ENCODE peak calls at places on chromosomes 2 and 18, in nine cellular contexts. W is GM23248, I is neural progenitor cell, B is HCT116, S is OCI-LY7, N is GM23338, C is MM.1S, O is PC-3, Z is SK-N-SH. F is an unnamed sample.

GRCh38 chr2:236010920-236011685 is 157.1 kb downstream of the GBX2 start:
- DNase-seq in S (no peak), I (no peak), B (no peak), N (no peak), O (no peak), C (no peak), Z (no peak), W (no peak), F (no peak)

GRCh38 chr2:105388971-105389381 is 9.9 kb downstream of the FHL2 start:
- DNase-seq in Z (no peak), B (no peak), S (no peak), C (no peak), N (no peak), O (no peak), W (peak; percentile 85), I (no peak), F (no peak)

GRCh38 chr2:211133766-211134165 is 577.4 kb downstream of the CPS1 start:
- DNase-seq in W (no peak), B (no peak), Z (no peak), C (no peak), I (peak; percentile 7), S (no peak), O (peak; percentile 71), N (peak; percentile 6), F (no peak)

GRCh38 chr18:11849845-11850747 is 1.1 kb upstream of the CHMP1B start:
- DNase-seq in O (peak; percentile 94), N (peak; percentile 54), C (peak; percentile 34), W (peak; percentile 94), S (peak; percentile 31), Z (peak; percentile 39), I (peak; percentile 47), B (peak; percentile 68), F (peak; percentile 52)

GRCh38 chr2:102736174-102736606 is 25.6 kb upstream of the TMEM182 start:
- DNase-seq in B (no peak), I (peak; percentile 34), Z (peak; percentile 64), S (peak; percentile 30), W (peak; percentile 52), O (peak; percentile 29), N (no peak), C (peak; percentile 31), F (peak; percentile 53)

GRCh38 chr18:8288447-8289213 is 320.6 kb upstream of the RAB12 start:
- DNase-seq in O (no peak), B (no peak), Z (no peak), W (no peak), C (no peak), S (no peak), I (peak; percentile 9), N (no peak), F (no peak)

GRCh38 chr18:8717011-8717770 is 11.8 kb downstream of the MTCL1 start:
- DNase-seq in O (no peak), N (peak; percentile 84), I (peak; percentile 77), Z (no peak), W (no peak), S (no peak), B (no peak), C (no peak), F (no peak)

GRCh38 chr2:102603904-102604303 is 15.4 kb upstream of the SLC9A2 start:
- DNase-seq in O (peak; percentile 58), W (no peak), B (no peak), C (no peak), N (no peak), I (no peak), Z (no peak), S (no peak), F (no peak)

GRCh38 chr2:180559766-180560165 is 420.6 kb upstream of the UBE2E3 start:
- DNase-seq in N (no peak), C (no peak), Z (no peak), B (no peak), I (no peak), O (no peak), S (no peak), W (no peak), F (no peak)

GRCh38 chr2:147600223-147600622 is 244.6 kb upstream of the ACVR2A start:
- DNase-seq in C (no peak), Z (no peak), S (no peak), O (no peak), I (no peak), N (no peak), W (no peak), B (no peak), F (no peak)

GRCh38 chr2:151947524-151948165 is 119.4 kb upstream of the ARL5A start:
- DNase-seq in C (no peak), O (peak; percentile 25), I (no peak), B (no peak), S (no peak), W (peak; percentile 30), Z (no peak), N (no peak), F (no peak)

GRCh38 chr2:216081487-216082387 is at the start of the genes PECR and TMEM169:
- DNase-seq in O (peak; percentile 67), B (peak; percentile 23), W (peak; percentile 82), I (peak; percentile 93), C (peak; percentile 85), S (peak; percentile 58), N (peak; percentile 94), Z (peak; percentile 97), F (peak; percentile 86)

GRCh38 chr18:31624892-31625640 is 33.4 kb downstream of the TTR start:
- DNase-seq in W (no peak), S (no peak), N (no peak), Z (no peak), O (no peak), C (no peak), B (no peak), I (no peak), F (no peak)

GRCh38 chr18:35836932-35837331 is 135.5 kb upstream of the RMP24 start:
- DNase-seq in W (no peak), N (no peak), C (no peak), B (no peak), O (no peak), I (no peak), S (no peak), Z (no peak), F (no peak)

GRCh38 chr2:231028890-231029289 is 8.4 kb upstream of the C2orf72 start:
- DNase-seq in C (no peak), O (no peak), S (no peak), N (no peak), I (no peak), B (no peak), Z (no peak), W (no peak), F (no peak)

GRCh38 chr2:168705534-168706470 is 96.6 kb upstream of the NOSTRIN start:
- DNase-seq in C (peak; percentile 38), O (peak; percentile 51), N (peak; percentile 68), Z (no peak), W (peak; percentile 60), I (peak; percentile 38), B (no peak), S (peak; percentile 7), F (peak; percentile 31)

GRCh38 chr2:105761931-105762515 is 17.3 kb downstream of the NCK2 start:
- DNase-seq in B (no peak), C (no peak), O (no peak), I (peak; percentile 84), Z (peak; percentile 36), W (no peak), N (peak; percentile 93), S (no peak), F (no peak)

GRCh38 chr2:557635-558301 is 119.4 kb downstream of the TMEM18 start:
- DNase-seq in Z (peak; percentile 25), N (peak; percentile 36), I (no peak), B (no peak), C (no peak), W (no peak), O (no peak), S (no peak), F (no peak)

GRCh38 chr2:9336534-9337354 is 86.6 kb downstream of the ITGB1BP1 start:
- DNase-seq in N (no peak), O (peak; percentile 98), B (no peak), C (no peak), S (no peak), W (peak; percentile 87), Z (peak; percentile 84), I (no peak), F (peak; percentile 88)

GRCh38 chr2:221554769-221555510 is 17.2 kb downstream of the EPHA4 start:
- DNase-seq in N (peak; percentile 63), C (no peak), W (peak; percentile 77), O (no peak), B (no peak), Z (no peak), I (peak; percentile 42), S (peak; percentile 50), F (no peak)
- TF ChIP-seq EZH2phosphoT487 in N (no peak), C (no peak), W (no peak), O (no peak), B (no peak), Z (no peak), I (no peak), S (no peak), F (no peak)

GRCh38 chr2:158174495-158174894 is 72.8 kb downstream of the UPP2 start:
- DNase-seq in C (no peak), Z (no peak), N (no peak), S (no peak), I (no peak), W (no peak), O (no peak), B (no peak), F (no peak)

GRCh38 chr2:158174956-158175355 is 73.3 kb downstream of the UPP2 start:
- DNase-seq in W (no peak), I (no peak), C (no peak), Z (no peak), N (no peak), B (no peak), O (no peak), S (no peak), F (no peak)

GRCh38 chr2:158178646-158179045 is 77.0 kb downstream of the UPP2 start:
- DNase-seq in I (no peak), O (no peak), W (no peak), S (no peak), C (no peak), B (no peak), N (no peak), Z (peak; percentile 8), F (no peak)

DNA sequence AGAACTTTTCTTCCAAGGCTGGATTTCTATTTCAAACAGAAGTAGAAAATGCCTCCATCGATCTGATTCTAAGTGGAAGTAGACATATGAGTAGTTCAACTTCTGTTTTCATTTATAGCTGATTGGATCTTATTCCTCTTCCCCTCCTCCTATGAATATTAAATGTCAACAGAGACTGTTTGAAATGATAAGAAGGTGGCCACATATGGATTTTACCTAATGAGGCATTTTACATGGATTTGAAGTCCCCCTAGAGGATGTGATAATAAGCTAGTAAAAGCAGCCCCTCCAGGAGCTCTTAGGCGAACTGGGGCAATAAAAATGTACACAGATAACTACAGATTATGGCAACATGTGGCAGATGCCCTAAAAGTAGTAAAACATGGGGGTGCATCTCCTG is 71.0 kb downstream of the UPP2 start:
- DNase-seq in C (no peak), Z (peak; percentile 2), W (no peak), N (no peak), B (no peak), I (no peak), O (no peak), S (no peak), F (no peak)
- TF ChIP-seq EZH2phosphoT487 in C (no peak), Z (no peak), W (no peak), N (no peak), B (no peak), I (no peak), O (no peak), S (no peak), F (no peak)

GRCh38 chr2:203025592-203025991 is 10.9 kb downstream of the NBEAL1 start:
- DNase-seq in I (no peak), O (peak; percentile 26), B (no peak), W (peak; percentile 45), Z (no peak), C (no peak), N (no peak), S (no peak), F (no peak)
- TF ChIP-seq EZH2phosphoT487 in I (no peak), O (no peak), B (no peak), W (no peak), Z (no peak), C (no peak), N (no peak), S (no peak), F (no peak)

GRCh38 chr2:237213325-237214040 is 127.8 kb downstream of the COPS8 start:
- DNase-seq in Z (no peak), I (no peak), C (no peak), B (no peak), W (peak; percentile 94), O (peak; percentile 43), S (no peak), N (peak; percentile 13), F (peak; percentile 66)
- TF ChIP-seq EZH2phosphoT487 in Z (no peak), I (no peak), C (no peak), B (no peak), W (no peak), O (no peak), S (no peak), N (no peak), F (no peak)